ENCODE peak calls at places on chromosomes 12 and 14, in ten cellular contexts. C is HFFc6; P is left ventricle myocardium inferior; X is cardiac muscle cell; D is NCI-H524; K is progenitor cell of endocrine pancreas; B is ecto neural progenitor cell; Q is stimulated activated CD4-positive, alpha-beta T cell treated with anti-CD3 and anti-CD28 coated beads, Interleukin-12 subunit alpha, Interleukin-12 subunit beta, amount 100 ng/mL, for 4 hours; Z is heart right ventricle; H is NCI-H460. I is an unnamed sample.
A peak's percentile ranks its signal among the peaks of the same experiment; 100 is the strongest.

GRCh38 chr12:93938317-93938716 is 210.1 kb upstream of the PLXNC1 start:
- DNase-seq in C (no peak), P (no peak), X (no peak), D (no peak), K (no peak), B (no peak), Q (no peak), Z (no peak), H (no peak), I (no peak)

GRCh38 chr14:32372154-32372553 is 43.1 kb downstream of the AKAP6 start:
- DNase-seq in C (peak; percentile 97), P (no peak), X (peak; percentile 71), D (no peak), K (no peak), B (no peak), Q (no peak), Z (no peak), H (no peak), I (no peak)

GRCh38 chr12:12622418-12622817 is 10.7 kb downstream of the CREBL2 start:
- DNase-seq in C (no peak), P (no peak), X (no peak), D (no peak), K (no peak), B (no peak), Q (no peak), Z (no peak), H (no peak), I (no peak)

GRCh38 chr12:53051881-53052412 is 2.1 kb downstream of the TNS2 start:
- DNase-seq in C (no peak), P (no peak), X (peak; percentile 4), D (no peak), K (no peak), B (peak; percentile 43), Q (no peak), Z (no peak), H (no peak), I (no peak)

GRCh38 chr12:33609910-33610309 is 170.3 kb upstream of the SYT10 start:
- DNase-seq in C (no peak), P (no peak), X (no peak), D (no peak), K (no peak), B (no peak), Q (no peak), Z (no peak), H (no peak), I (no peak)

GRCh38 chr12:116039081-116039480 is 238.4 kb downstream of the MED13L start:
- DNase-seq in C (no peak), P (no peak), X (peak; percentile 21), D (no peak), K (no peak), B (no peak), Q (no peak), Z (no peak), H (no peak), I (no peak)

GRCh38 chr12:111404362-111405148 is 1.2 kb upstream of the SH2B3 start:
- DNase-seq in C (no peak), P (peak; percentile 38), X (peak; percentile 52), D (peak; percentile 13), K (no peak), B (no peak), Q (peak; percentile 76), Z (no peak), H (no peak), I (no peak)

GRCh38 chr12:114812858-114813761 is 129.1 kb upstream of the TBX3 start:
- DNase-seq in C (no peak), P (no peak), X (peak; percentile 56), D (no peak), K (no peak), B (no peak), Q (no peak), Z (no peak), H (no peak), I (no peak)

GRCh38 chr12:28759334-28759733 is 389.7 kb upstream of the FAR2 start:
- DNase-seq in C (no peak), P (no peak), X (peak; percentile 11), D (no peak), K (no peak), B (no peak), Q (no peak), Z (no peak), H (peak; percentile 52), I (no peak)

GRCh38 chr12:89951694-89952060 is 243.0 kb upstream of the ATP2B1 start:
- DNase-seq in C (no peak), P (no peak), X (no peak), D (no peak), K (no peak), B (no peak), Q (no peak), Z (no peak), H (no peak), I (no peak)

GRCh38 chr14:102479777-102480176 is 29.8 kb downstream of the ANKRD9 start:
- DNase-seq in C (no peak), P (peak; percentile 58), X (no peak), D (peak; percentile 99), K (no peak), B (no peak), Q (no peak), Z (peak; percentile 72), H (no peak), I (no peak)

GRCh38 chr14:27090716-27091115 is 492.9 kb upstream of the NOVA1 start:
- DNase-seq in C (no peak), P (no peak), X (no peak), D (no peak), K (no peak), B (no peak), Q (no peak), Z (no peak), H (no peak), I (no peak)

GRCh38 chr12:98402081-98402480 is 113.3 kb upstream of the TMPO start:
- DNase-seq in C (no peak), P (no peak), X (no peak), D (no peak), K (no peak), B (no peak), Q (no peak), Z (no peak), H (no peak), I (no peak)

GRCh38 chr12:121811434-121812319 is 7.9 kb downstream of the SETD1B start:
- DNase-seq in C (peak; percentile 51), P (peak; percentile 74), X (peak; percentile 83), D (peak; percentile 48), K (peak; percentile 84), B (peak; percentile 93), Q (peak; percentile 69), Z (peak; percentile 79), H (no peak), I (peak; percentile 73)

GRCh38 chr14:100076133-100076532 is 10.9 kb downstream of the EVL start:
- DNase-seq in C (peak; percentile 41), P (no peak), X (peak; percentile 25), D (no peak), K (no peak), B (no peak), Q (no peak), Z (no peak), H (no peak), I (no peak)

GRCh38 chr14:97580923-97581495 is 783.8 kb downstream of the VRK1 start:
- DNase-seq in C (no peak), P (no peak), X (no peak), D (no peak), K (peak; percentile 19), B (peak; percentile 60), Q (no peak), Z (no peak), H (no peak), I (no peak)

GRCh38 chr14:75906680-75907280 is 75.0 kb downstream of the TGFB3 start:
- DNase-seq in C (peak; percentile 55), P (no peak), X (peak; percentile 80), D (peak; percentile 72), K (peak; percentile 32), B (no peak), Q (peak; percentile 65), Z (peak; percentile 25), H (peak; percentile 54), I (peak; percentile 52)

GRCh38 chr12:71236133-71236660 is 78.4 kb upstream of the TSPAN8 start:
- DNase-seq in C (no peak), P (no peak), X (no peak), D (no peak), K (no peak), B (no peak), Q (no peak), Z (no peak), H (no peak), I (no peak)

GRCh38 chr14:58693048-58693447 is 55.3 kb downstream of the DACT1 start:
- DNase-seq in C (no peak), P (no peak), X (no peak), D (no peak), K (no peak), B (no peak), Q (no peak), Z (no peak), H (no peak), I (no peak)

GRCh38 chr12:42483534-42483857 is 106.0 kb downstream of the PRICKLE1 start:
- DNase-seq in C (no peak), P (peak; percentile 42), X (no peak), D (peak; percentile 42), K (peak; percentile 52), B (peak; percentile 83), Q (peak; percentile 22), Z (peak; percentile 46), H (peak; percentile 41), I (peak; percentile 7)

GRCh38 chr12:109247831-109248654 is 61.0 kb downstream of the FOXN4 start:
- DNase-seq in C (no peak), P (no peak), X (no peak), D (no peak), K (no peak), B (no peak), Q (no peak), Z (no peak), H (no peak), I (no peak)

GRCh38 chr14:92993302-92993701 is 70.4 kb downstream of the CHGA start:
- DNase-seq in C (no peak), P (peak; percentile 60), X (no peak), D (no peak), K (no peak), B (no peak), Q (no peak), Z (peak; percentile 57), H (no peak), I (no peak)

GRCh38 chr14:90023176-90023896 is 38.5 kb upstream of the KCNK13 start:
- DNase-seq in C (no peak), P (no peak), X (peak; percentile 35), D (no peak), K (no peak), B (no peak), Q (no peak), Z (no peak), H (no peak), I (no peak)

GRCh38 chr14:103626150-103626850 is 2.7 kb upstream of the KLC1 start:
- DNase-seq in C (no peak), P (no peak), X (no peak), D (no peak), K (no peak), B (no peak), Q (no peak), Z (no peak), H (no peak), I (no peak)

GRCh38 chr14:51479584-51480305 is 172.0 kb upstream of the FRMD6 start:
- DNase-seq in C (no peak), P (peak; percentile 23), X (peak; percentile 66), D (no peak), K (no peak), B (no peak), Q (no peak), Z (no peak), H (peak; percentile 40), I (no peak)

GRCh38 chr14:100155049-100155621 is 4.3 kb downstream of the DEGS2 start:
- DNase-seq in C (peak; percentile 4), P (no peak), X (peak; percentile 25), D (peak; percentile 59), K (peak; percentile 26), B (peak; percentile 81), Q (no peak), Z (peak; percentile 14), H (peak; percentile 6), I (no peak)

GRCh38 chr12:131034631-131035267 is 81.0 kb downstream of the ADGRD1 start:
- DNase-seq in C (no peak), P (no peak), X (no peak), D (no peak), K (no peak), B (no peak), Q (no peak), Z (no peak), H (peak; percentile 56), I (no peak)

GRCh38 chr14:49895480-49895879 is 2.6 kb downstream of the ARF6 start:
- DNase-seq in C (no peak), P (no peak), X (no peak), D (peak; percentile 49), K (no peak), B (no peak), Q (no peak), Z (no peak), H (no peak), I (no peak)